ENCODE peak calls at places on chromosomes 6 and 20, in eight cellular contexts. One of them, this sample, is unnamed.

GRCh38 chr6:122994256-122994655 is 1.8 kb upstream of the CLVS2 start:
- DNase-seq in heart left ventricle: no peak
- DNase-seq in psoas muscle: no peak
- DNase-seq in endothelial cell of umbilical vein: no peak
- DNase-seq in tibial artery: no peak
- DNase-seq in esophagus squamous epithelium: no peak
- DNase-seq in CD8-positive, alpha-beta memory T cell: no peak
- DNase-seq in DND-41: no peak
- DNase-seq in this sample: no peak

GRCh38 chr20:20201639-20202038 is 149.3 kb downstream of the CFAP61 start:
- DNase-seq in CD8-positive, alpha-beta memory T cell: no peak
- DNase-seq in endothelial cell of umbilical vein: no peak
- DNase-seq in heart left ventricle: no peak
- DNase-seq in DND-41: no peak
- DNase-seq in esophagus squamous epithelium: no peak
- DNase-seq in tibial artery: no peak
- DNase-seq in psoas muscle: no peak
- DNase-seq in this sample: no peak

GRCh38 chr20:17747431-17747846 is 47.7 kb downstream of the BANF2 start:
- DNase-seq in esophagus squamous epithelium: no peak
- DNase-seq in tibial artery: no peak
- DNase-seq in DND-41: no peak
- DNase-seq in heart left ventricle: no peak
- DNase-seq in CD8-positive, alpha-beta memory T cell: no peak
- DNase-seq in psoas muscle: peak; percentile 61
- DNase-seq in endothelial cell of umbilical vein: peak; percentile 85
- DNase-seq in this sample: no peak

GRCh38 chr20:48139262-48140041 is 354.2 kb upstream of the SULF2 start:
- DNase-seq in endothelial cell of umbilical vein: no peak
- DNase-seq in esophagus squamous epithelium: no peak
- DNase-seq in tibial artery: no peak
- DNase-seq in heart left ventricle: no peak
- DNase-seq in psoas muscle: no peak
- DNase-seq in DND-41: no peak
- DNase-seq in CD8-positive, alpha-beta memory T cell: no peak
- DNase-seq in this sample: no peak

GRCh38 chr20:11159728-11160127 is 485.9 kb upstream of the JAG1 start:
- DNase-seq in psoas muscle: no peak
- DNase-seq in endothelial cell of umbilical vein: peak; percentile 72
- DNase-seq in tibial artery: peak; percentile 67
- DNase-seq in esophagus squamous epithelium: no peak
- DNase-seq in DND-41: no peak
- DNase-seq in heart left ventricle: peak; percentile 20
- DNase-seq in CD8-positive, alpha-beta memory T cell: no peak
- DNase-seq in this sample: no peak

GRCh38 chr6:33745558-33745957 is 1.1 kb downstream of the IP6K3 start:
- DNase-seq in DND-41: no peak
- DNase-seq in endothelial cell of umbilical vein: no peak
- DNase-seq in tibial artery: no peak
- DNase-seq in esophagus squamous epithelium: no peak
- DNase-seq in psoas muscle: no peak
- DNase-seq in CD8-positive, alpha-beta memory T cell: no peak
- DNase-seq in heart left ventricle: no peak
- DNase-seq in this sample: no peak

GRCh38 chr6:158706369-158706982 is 56.6 kb downstream of the SYTL3 start:
- DNase-seq in CD8-positive, alpha-beta memory T cell: no peak
- DNase-seq in esophagus squamous epithelium: no peak
- DNase-seq in tibial artery: peak; percentile 87
- DNase-seq in endothelial cell of umbilical vein: peak; percentile 57
- DNase-seq in heart left ventricle: peak; percentile 53
- DNase-seq in psoas muscle: peak; percentile 65
- DNase-seq in DND-41: no peak
- DNase-seq in this sample: no peak

GRCh38 chr20:25049261-25050060 is 8.5 kb downstream of the ACSS1 start:
- DNase-seq in psoas muscle: peak; percentile 51
- DNase-seq in CD8-positive, alpha-beta memory T cell: no peak
- DNase-seq in endothelial cell of umbilical vein: no peak
- DNase-seq in tibial artery: peak; percentile 70
- DNase-seq in heart left ventricle: peak; percentile 15
- DNase-seq in esophagus squamous epithelium: no peak
- DNase-seq in DND-41: no peak
- DNase-seq in this sample: no peak

GRCh38 chr6:150314230-150315188 is 54.3 kb upstream of the IYD start:
- DNase-seq in esophagus squamous epithelium: no peak
- DNase-seq in endothelial cell of umbilical vein: no peak
- DNase-seq in psoas muscle: no peak
- DNase-seq in heart left ventricle: no peak
- DNase-seq in CD8-positive, alpha-beta memory T cell: no peak
- DNase-seq in DND-41: no peak
- DNase-seq in tibial artery: no peak
- DNase-seq in this sample: no peak

GRCh38 chr6:53347250-53347920 is 1.4 kb downstream of the ELOVL5 start:
- DNase-seq in tibial artery: no peak
- DNase-seq in esophagus squamous epithelium: no peak
- DNase-seq in DND-41: peak; percentile 54
- DNase-seq in psoas muscle: no peak
- DNase-seq in CD8-positive, alpha-beta memory T cell: no peak
- DNase-seq in endothelial cell of umbilical vein: peak; percentile 58
- DNase-seq in heart left ventricle: no peak
- DNase-seq in this sample: peak; percentile 23

GRCh38 chr6:114100421-114100820 is 129.5 kb upstream of the HDAC2 start:
- DNase-seq in esophagus squamous epithelium: no peak
- DNase-seq in tibial artery: no peak
- DNase-seq in heart left ventricle: no peak
- DNase-seq in DND-41: no peak
- DNase-seq in CD8-positive, alpha-beta memory T cell: no peak
- DNase-seq in endothelial cell of umbilical vein: peak; percentile 3
- DNase-seq in psoas muscle: no peak
- DNase-seq in this sample: no peak

GRCh38 chr20:38725458-38725958 is 1.2 kb downstream of the SLC32A1 start:
- DNase-seq in esophagus squamous epithelium: no peak
- DNase-seq in endothelial cell of umbilical vein: no peak
- DNase-seq in tibial artery: no peak
- DNase-seq in heart left ventricle: no peak
- DNase-seq in psoas muscle: no peak
- DNase-seq in CD8-positive, alpha-beta memory T cell: no peak
- DNase-seq in DND-41: no peak
- DNase-seq in this sample: no peak

GRCh38 chr6:7175463-7175862 is 67.7 kb downstream of the RREB1 start:
- DNase-seq in psoas muscle: no peak
- DNase-seq in DND-41: no peak
- DNase-seq in endothelial cell of umbilical vein: no peak
- DNase-seq in tibial artery: no peak
- DNase-seq in heart left ventricle: no peak
- DNase-seq in CD8-positive, alpha-beta memory T cell: no peak
- DNase-seq in esophagus squamous epithelium: no peak
- DNase-seq in this sample: no peak

GRCh38 chr6:89154131-89154530 is 8.3 kb downstream of the PM20D2 start:
- DNase-seq in DND-41: no peak
- DNase-seq in CD8-positive, alpha-beta memory T cell: no peak
- DNase-seq in heart left ventricle: no peak
- DNase-seq in tibial artery: no peak
- DNase-seq in esophagus squamous epithelium: no peak
- DNase-seq in endothelial cell of umbilical vein: peak; percentile 34
- DNase-seq in psoas muscle: no peak
- DNase-seq in this sample: no peak

GRCh38 chr6:36358235-36358915 is 21.7 kb upstream of the BNIP5 start:
- DNase-seq in endothelial cell of umbilical vein: peak; percentile 62
- DNase-seq in DND-41: no peak
- DNase-seq in tibial artery: no peak
- DNase-seq in esophagus squamous epithelium: no peak
- DNase-seq in CD8-positive, alpha-beta memory T cell: no peak
- DNase-seq in psoas muscle: no peak
- DNase-seq in heart left ventricle: no peak
- DNase-seq in this sample: no peak

GRCh38 chr6:1606533-1607235 is 3.0 kb upstream of the FOXC1 start:
- DNase-seq in tibial artery: peak; percentile 89
- DNase-seq in esophagus squamous epithelium: no peak
- DNase-seq in psoas muscle: peak; percentile 40
- DNase-seq in heart left ventricle: no peak
- DNase-seq in DND-41: no peak
- DNase-seq in endothelial cell of umbilical vein: no peak
- DNase-seq in CD8-positive, alpha-beta memory T cell: no peak
- DNase-seq in this sample: no peak

GRCh38 chr20:53658973-53659372 is 65.3 kb upstream of the ZNF217 start:
- DNase-seq in esophagus squamous epithelium: no peak
- DNase-seq in heart left ventricle: no peak
- DNase-seq in psoas muscle: no peak
- DNase-seq in CD8-positive, alpha-beta memory T cell: no peak
- DNase-seq in DND-41: no peak
- DNase-seq in endothelial cell of umbilical vein: no peak
- DNase-seq in tibial artery: no peak
- DNase-seq in this sample: no peak

GRCh38 chr20:3101737-3102574 is 17.4 kb upstream of the AVP start:
- DNase-seq in heart left ventricle: no peak
- DNase-seq in psoas muscle: no peak
- DNase-seq in tibial artery: no peak
- DNase-seq in DND-41: peak; percentile 26
- DNase-seq in CD8-positive, alpha-beta memory T cell: peak; percentile 25
- DNase-seq in esophagus squamous epithelium: no peak
- DNase-seq in endothelial cell of umbilical vein: no peak
- DNase-seq in this sample: peak; percentile 49

GRCh38 chr20:58436868-58437645 is 48.0 kb downstream of the VAPB start:
- DNase-seq in CD8-positive, alpha-beta memory T cell: no peak
- DNase-seq in endothelial cell of umbilical vein: no peak
- DNase-seq in tibial artery: no peak
- DNase-seq in esophagus squamous epithelium: no peak
- DNase-seq in DND-41: no peak
- DNase-seq in psoas muscle: no peak
- DNase-seq in heart left ventricle: no peak
- DNase-seq in this sample: no peak

GRCh38 chr20:57672164-57672563 is 37.7 kb downstream of the PMEPA1 start:
- DNase-seq in psoas muscle: no peak
- DNase-seq in DND-41: no peak
- DNase-seq in esophagus squamous epithelium: no peak
- DNase-seq in heart left ventricle: peak; percentile 71
- DNase-seq in endothelial cell of umbilical vein: peak; percentile 86
- DNase-seq in tibial artery: peak; percentile 89
- DNase-seq in CD8-positive, alpha-beta memory T cell: no peak
- DNase-seq in this sample: no peak

GRCh38 chr6:144298167-144298671 is 13.1 kb downstream of the UTRN start:
- DNase-seq in esophagus squamous epithelium: no peak
- DNase-seq in heart left ventricle: no peak
- DNase-seq in DND-41: peak; percentile 33
- DNase-seq in psoas muscle: no peak
- DNase-seq in tibial artery: no peak
- DNase-seq in endothelial cell of umbilical vein: no peak
- DNase-seq in CD8-positive, alpha-beta memory T cell: no peak
- DNase-seq in this sample: no peak

GRCh38 chr6:153167026-153167891 is 36.2 kb upstream of the RGS17 start:
- DNase-seq in CD8-positive, alpha-beta memory T cell: no peak
- DNase-seq in esophagus squamous epithelium: no peak
- DNase-seq in psoas muscle: no peak
- DNase-seq in tibial artery: no peak
- DNase-seq in heart left ventricle: no peak
- DNase-seq in DND-41: no peak
- DNase-seq in endothelial cell of umbilical vein: peak; percentile 79
- DNase-seq in this sample: no peak

GRCh38 chr6:163098827-163099469 is 315.6 kb upstream of the QKI start:
- DNase-seq in tibial artery: no peak
- DNase-seq in esophagus squamous epithelium: no peak
- DNase-seq in heart left ventricle: no peak
- DNase-seq in DND-41: no peak
- DNase-seq in psoas muscle: no peak
- DNase-seq in CD8-positive, alpha-beta memory T cell: no peak
- DNase-seq in endothelial cell of umbilical vein: no peak
- DNase-seq in this sample: no peak

GRCh38 chr6:24702720-24703282 is 16.2 kb downstream of the C6orf62 start:
- DNase-seq in esophagus squamous epithelium: no peak
- DNase-seq in endothelial cell of umbilical vein: no peak
- DNase-seq in DND-41: no peak
- DNase-seq in CD8-positive, alpha-beta memory T cell: no peak
- DNase-seq in tibial artery: no peak
- DNase-seq in psoas muscle: no peak
- DNase-seq in heart left ventricle: no peak
- DNase-seq in this sample: no peak
- H3K4me1 ChIP-seq in esophagus squamous epithelium: no peaks in the 10 kb centered on the region
- H3K4me1 ChIP-seq in endothelial cell of umbilical vein: no peaks in the 10 kb centered on the region
- H3K4me1 ChIP-seq in DND-41: no peaks in the 10 kb centered on the region
- H3K4me1 ChIP-seq in CD8-positive, alpha-beta memory T cell: no peaks in the 10 kb centered on the region
- H3K4me1 ChIP-seq in tibial artery: no peaks in the 10 kb centered on the region
- H3K4me1 ChIP-seq in psoas muscle: no peaks in the 10 kb centered on the region
- H3K4me1 ChIP-seq in heart left ventricle: no peaks in the 10 kb centered on the region
- H3K4me1 ChIP-seq in this sample: no peaks in the 10 kb centered on the region

GRCh38 chr6:167678102-167679101 is 148.3 kb upstream of the AFDN start:
- DNase-seq in DND-41: no peak
- DNase-seq in psoas muscle: peak; percentile 67
- DNase-seq in esophagus squamous epithelium: no peak
- DNase-seq in endothelial cell of umbilical vein: peak; percentile 36
- DNase-seq in CD8-positive, alpha-beta memory T cell: no peak
- DNase-seq in heart left ventricle: peak; percentile 46
- DNase-seq in tibial artery: no peak
- DNase-seq in this sample: no peak
- H3K27ac ChIP-seq in DND-41: no peak overlapping the region
- H3K27ac ChIP-seq in psoas muscle: no peak overlapping the region
- H3K27ac ChIP-seq in esophagus squamous epithelium: no peak overlapping the region
- H3K27ac ChIP-seq in endothelial cell of umbilical vein: no peak overlapping the region
- H3K27ac ChIP-seq in CD8-positive, alpha-beta memory T cell: no peak overlapping the region
- H3K27ac ChIP-seq in heart left ventricle: no peak overlapping the region
- H3K27ac ChIP-seq in tibial artery: no peak overlapping the region
- H3K27ac ChIP-seq in this sample: no peak overlapping the region

GRCh38 chr6:140130074-140130473 is 755.6 kb upstream of the CITED2 start:
- DNase-seq in tibial artery: no peak
- DNase-seq in DND-41: no peak
- DNase-seq in CD8-positive, alpha-beta memory T cell: no peak
- DNase-seq in psoas muscle: no peak
- DNase-seq in heart left ventricle: no peak
- DNase-seq in esophagus squamous epithelium: no peak
- DNase-seq in endothelial cell of umbilical vein: no peak
- DNase-seq in this sample: no peak
- H3K9me3 ChIP-seq in tibial artery: peaks cover 23% of the 10 kb centered on the region
- H3K9me3 ChIP-seq in DND-41: peaks cover 7% of the 10 kb centered on the region
- H3K9me3 ChIP-seq in CD8-positive, alpha-beta memory T cell: peaks cover 4% of the 10 kb centered on the region
- H3K9me3 ChIP-seq in psoas muscle: peaks cover 29% of the 10 kb centered on the region
- H3K9me3 ChIP-seq in heart left ventricle: peaks cover 37% of the 10 kb centered on the region
- H3K9me3 ChIP-seq in esophagus squamous epithelium: no peaks in the 10 kb centered on the region
- H3K9me3 ChIP-seq in endothelial cell of umbilical vein: no peaks in the 10 kb centered on the region
- H3K9me3 ChIP-seq in this sample: peaks cover 10% of the 10 kb centered on the region

DNA sequence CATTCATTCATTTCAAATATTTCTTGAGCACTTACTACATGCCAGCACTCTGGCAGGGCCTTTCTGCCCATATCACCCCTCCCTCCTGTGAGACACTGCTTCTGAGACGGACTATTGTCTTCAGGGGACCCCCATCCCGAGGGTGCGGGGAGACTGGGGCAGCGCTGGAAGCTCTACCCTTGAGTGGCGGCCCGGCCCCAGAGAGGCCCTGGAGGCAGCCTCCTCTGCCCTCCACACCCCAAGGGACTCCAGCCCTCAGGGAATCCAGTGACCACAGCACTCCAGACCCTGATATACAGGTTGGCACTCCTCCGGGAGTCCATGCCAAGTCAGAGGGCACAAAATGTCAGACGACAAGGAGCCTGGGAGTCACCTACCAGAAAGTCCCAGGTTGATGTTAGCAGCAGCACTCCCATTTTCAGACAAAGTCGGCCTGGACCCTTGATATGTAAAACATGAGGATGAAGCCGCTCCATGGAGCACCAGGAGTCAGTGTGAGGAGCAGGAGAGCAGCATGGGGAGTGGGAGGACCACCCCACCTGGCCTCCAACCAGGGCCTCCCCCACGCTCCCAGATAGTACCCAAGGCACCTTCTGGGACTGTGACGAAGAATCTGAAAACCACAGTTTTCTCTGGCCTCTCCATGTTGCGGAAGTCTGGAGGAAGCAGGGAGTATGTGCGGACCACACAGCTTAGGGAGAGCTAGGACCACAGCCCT is 20.7 kb downstream of the TFEB start:
- DNase-seq in tibial artery: no peak
- DNase-seq in DND-41: no peak
- DNase-seq in CD8-positive, alpha-beta memory T cell: no peak
- DNase-seq in esophagus squamous epithelium: no peak
- DNase-seq in heart left ventricle: no peak
- DNase-seq in endothelial cell of umbilical vein: no peak
- DNase-seq in psoas muscle: peak; percentile 49
- DNase-seq in this sample: no peak
- H3K4me1 ChIP-seq in tibial artery: no peaks in the 10 kb centered on the region
- H3K4me1 ChIP-seq in DND-41: no peaks in the 10 kb centered on the region
- H3K4me1 ChIP-seq in CD8-positive, alpha-beta memory T cell: no peaks in the 10 kb centered on the region
- H3K4me1 ChIP-seq in esophagus squamous epithelium: peaks cover 61% of the 10 kb centered on the region
- H3K4me1 ChIP-seq in heart left ventricle: peaks cover 6% of the 10 kb centered on the region
- H3K4me1 ChIP-seq in endothelial cell of umbilical vein: no peaks in the 10 kb centered on the region
- H3K4me1 ChIP-seq in psoas muscle: peaks cover 98% of the 10 kb centered on the region
- H3K4me1 ChIP-seq in this sample: peaks cover 14% of the 10 kb centered on the region

This sample was measured in CD8-positive, alpha-beta T cell.